ENCODE peak calls at places on chromosomes 12 and 14, in five cellular contexts. T is adrenal gland, O is left ventricle myocardium inferior, U is endodermal cell, M is ovary. J is an unnamed sample. For H3K4me1, the result is how much of the 10 kb centered on the place peaks cover.

GRCh38 chr12:53299101-53299453 is 418 bp upstream of the MYG1 start:
- DNase-seq in M (no peak), T (peak), U (no peak), O (no peak), J (peak)

GRCh38 chr14:104977681-104978647 is at the start of gene AHNAK2:
- DNase-seq in U (peak), O (peak), T (peak), M (no peak), J (peak)

GRCh38 chr12:43282106-43282505 is 269.9 kb downstream of the ADAMTS20 start:
- DNase-seq in M (no peak), O (no peak), T (no peak), U (no peak), J (no peak)

GRCh38 chr12:114447274-114447716 is 41.4 kb upstream of the TBX5 start:
- DNase-seq in T (no peak), U (peak), O (peak), M (no peak), J (no peak)

GRCh38 chr12:123131879-123132402 is 18.9 kb downstream of the PITPNM2 start:
- DNase-seq in M (no peak), T (peak), U (peak), O (no peak), J (peak)

GRCh38 chr12:107491856-107492255 is 193.7 kb upstream of the PWP1 start:
- DNase-seq in T (no peak), O (no peak), U (no peak), M (no peak), J (no peak)

GRCh38 chr12:96249196-96250118 is 55.3 kb downstream of the ELK3 start:
- DNase-seq in M (no peak), O (peak), U (no peak), T (peak), J (no peak)

GRCh38 chr12:132523576-132524331 is 33.8 kb downstream of the FBRSL1 start:
- DNase-seq in O (peak), T (peak), U (peak), M (peak), J (peak)

GRCh38 chr12:81105687-81106086 is 27.8 kb downstream of the ACSS3 start:
- DNase-seq in U (no peak), O (no peak), M (no peak), T (no peak), J (no peak)

GRCh38 chr12:130128764-130129735 is 33.2 kb upstream of the FZD10 start:
- DNase-seq in U (no peak), O (no peak), M (no peak), T (peak), J (no peak)
- H3K4me1 ChIP-seq in U (under half), O (under half), M (under half), T (under half), J (under half)

GRCh38 chr12:116278259-116278595 is 734 bp upstream of the MED13L start:
- DNase-seq in O (no peak), T (no peak), U (no peak), M (no peak), J (no peak)

GRCh38 chr12:116280590-116281290 is 3.2 kb upstream of the MED13L start:
- DNase-seq in M (no peak), T (no peak), O (no peak), U (no peak), J (no peak)

GRCh38 chr12:116284401-116284800 is 6.9 kb upstream of the MED13L start:
- DNase-seq in O (no peak), T (no peak), U (no peak), M (no peak), J (no peak)

GRCh38 chr12:116278667-116279066 is 1.2 kb upstream of the MED13L start:
- DNase-seq in O (no peak), U (no peak), T (no peak), M (no peak), J (no peak)

DNA sequence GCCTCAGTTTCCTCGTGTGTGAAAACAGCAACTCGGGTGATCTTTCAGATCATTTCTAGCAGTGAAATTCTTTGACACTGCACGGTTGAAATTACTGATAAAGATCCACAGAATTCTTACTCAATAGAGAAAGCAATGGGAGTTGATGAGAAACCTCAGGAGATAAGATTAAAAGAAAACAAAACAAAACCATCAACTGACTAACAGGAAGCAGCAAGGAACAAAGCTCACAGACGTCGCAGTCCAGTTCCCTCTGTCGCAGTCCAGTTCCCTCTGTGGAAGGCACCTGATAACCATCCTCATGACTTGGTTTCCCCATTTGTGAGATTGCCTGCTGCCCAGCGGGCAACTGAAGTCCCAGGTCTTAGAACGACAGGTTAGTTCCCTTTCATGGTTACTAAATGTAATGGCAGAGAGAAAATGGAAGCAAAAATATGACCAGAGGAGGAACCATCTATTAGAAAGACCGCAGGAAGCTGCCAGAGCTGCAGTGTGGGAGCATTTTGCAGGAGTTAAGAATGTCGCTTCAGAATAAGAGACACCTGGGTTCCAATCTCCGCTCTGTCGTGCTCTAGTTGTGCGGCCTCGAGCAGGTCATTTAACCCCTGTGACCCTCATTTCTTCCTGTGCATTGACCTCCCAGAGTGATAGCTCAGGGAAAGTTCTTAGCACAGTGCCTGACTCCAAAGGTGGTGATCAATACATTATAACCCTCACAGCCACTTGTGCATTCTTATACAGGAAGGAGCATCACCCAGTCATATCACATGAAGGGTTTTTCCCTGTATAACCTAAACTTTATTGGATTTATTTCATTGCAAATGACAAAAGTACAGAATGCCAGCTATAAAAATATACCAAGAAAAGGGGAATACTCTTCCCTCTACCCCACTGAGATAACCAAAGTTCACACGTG is 5.1 kb upstream of the MED13L start:
- DNase-seq in U (no peak), O (no peak), M (no peak), T (no peak), J (no peak)
- H3K4me3 ChIP-seq in U (no peak), O (peak), M (no peak), T (no peak), J (no peak)

DNA sequence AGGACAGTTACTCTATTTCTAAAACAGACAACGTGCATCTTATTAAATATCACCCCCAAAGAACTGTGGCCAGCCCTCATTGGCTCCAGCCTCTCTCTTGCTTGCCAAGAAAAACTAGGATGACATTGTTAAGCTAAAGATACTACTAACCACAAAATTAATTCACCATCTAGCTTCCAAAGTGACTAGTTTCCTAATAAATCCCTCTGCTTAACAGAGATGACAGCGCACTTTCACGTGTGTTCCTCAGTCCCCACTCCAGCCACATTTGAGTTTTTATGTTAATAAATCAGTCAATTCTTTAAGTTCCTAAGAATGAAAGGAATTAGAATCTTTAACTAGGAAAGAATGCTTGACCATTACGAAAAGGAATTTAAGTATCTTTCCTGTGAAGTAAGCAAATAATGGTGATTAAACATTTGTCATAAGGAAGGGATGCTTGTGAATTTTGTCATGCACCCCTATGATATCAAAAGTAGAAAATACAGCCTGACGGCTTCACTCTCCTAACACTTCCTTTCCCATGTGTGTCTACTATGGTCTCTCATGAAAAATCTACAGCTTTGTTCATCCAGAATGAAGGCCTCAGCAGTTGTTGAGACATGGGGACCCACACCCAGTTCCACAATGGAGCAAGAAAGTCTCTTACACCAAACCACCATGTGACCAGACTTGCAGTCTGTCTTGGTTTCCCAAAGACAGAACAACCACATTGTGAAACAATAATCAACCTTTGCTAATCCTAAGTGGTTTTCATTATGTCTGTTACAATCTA is 8.1 kb downstream of the CORO1C start:
- DNase-seq in T (no peak), O (no peak), M (no peak), U (no peak), J (no peak)
- H3K4me1 ChIP-seq in T (under half), O (half or more), M (under half), U (under half), J (under half)

GRCh38 chr14:88411039-88411438 is 25.6 kb downstream of the SPATA7 start:
- DNase-seq in T (no peak), M (no peak), O (no peak), U (peak), J (no peak)
- H3K4me3 ChIP-seq in T (no peak), M (no peak), O (no peak), U (no peak), J (no peak)

DNA sequence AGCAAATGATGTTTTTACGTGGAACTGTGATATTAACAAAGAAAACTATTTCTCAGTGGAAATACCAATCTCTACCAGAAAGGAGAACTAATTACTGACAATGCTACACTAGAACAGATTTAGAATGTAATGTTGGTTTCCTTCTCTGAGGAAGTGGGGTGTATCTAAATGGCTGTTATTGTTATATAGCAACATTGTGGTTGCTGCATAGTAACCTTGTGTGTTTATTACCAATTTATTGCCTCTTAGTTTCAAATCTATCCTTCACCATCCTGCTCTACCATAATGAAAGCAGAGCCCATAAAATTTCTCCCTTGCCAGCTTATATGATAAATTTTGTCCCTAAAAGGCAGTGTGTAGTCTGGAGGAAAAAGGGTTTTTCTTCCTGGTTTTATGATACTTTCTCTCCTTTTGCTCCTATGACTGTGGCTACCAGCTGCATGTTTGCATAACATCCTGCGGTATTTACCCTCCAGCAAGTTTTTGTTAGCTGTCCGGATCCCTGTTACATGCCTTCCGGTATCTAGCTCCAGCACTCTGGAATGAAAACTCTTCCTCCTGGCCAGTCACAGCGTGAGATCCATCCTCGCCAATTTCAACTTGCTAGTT is 5.7 kb upstream of the KLRK1 start:
- DNase-seq in O (no peak), T (peak), U (peak), M (peak), J (no peak)
- H3K4me1 ChIP-seq in O (under half), T (under half), U (under half), M (under half), J (under half)